ENCODE peak calls at places on chromosomes 6 and 20, in nine cellular contexts. B is upper lobe of right lung, J is ovary, X is esophagus squamous epithelium, Y is adipocyte, N is A673, F is aorta, Q is heart right ventricle, H is left ventricle myocardium inferior. P is an unnamed sample. For H3K4me1 and H3K36me3, the result is how much of the 10 kb centered on the place peaks cover.

GRCh38 chr20:51725584-51726176 is 42.5 kb downstream of the ATP9A start:
- DNase-seq in B (no peak), J (no peak), X (no peak), Y (peak), N (no peak), F (no peak), Q (no peak), H (no peak), P (no peak)

GRCh38 chr20:52484438-52484837 is 292.9 kb upstream of the ZFP64 start:
- DNase-seq in B (no peak), J (no peak), X (no peak), Y (peak), N (peak), F (no peak), Q (no peak), H (no peak), P (no peak)

GRCh38 chr6:153947817-153948447 is 91.1 kb upstream of the OPRM1 start:
- DNase-seq in B (no peak), J (no peak), X (no peak), Y (no peak), N (peak), F (no peak), Q (peak), H (no peak), P (no peak)

GRCh38 chr20:8414611-8415274 is 282.7 kb downstream of the PLCB1 start:
- DNase-seq in B (no peak), J (no peak), X (no peak), Y (peak), N (peak), F (no peak), Q (no peak), H (no peak), P (no peak)

GRCh38 chr20:35934050-35934449 is 20.3 kb downstream of the SCAND1 start:
- DNase-seq in B (no peak), J (no peak), X (no peak), Y (no peak), N (no peak), F (no peak), Q (no peak), H (no peak), P (no peak)

GRCh38 chr20:37911262-37911661 is 8.3 kb downstream of the VSTM2L start:
- DNase-seq in B (no peak), J (no peak), X (no peak), Y (no peak), N (peak), F (no peak), Q (no peak), H (no peak), P (no peak)

GRCh38 chr20:24989162-24989561 is 3.4 kb downstream of the APMAP start:
- DNase-seq in B (no peak), J (no peak), X (no peak), Y (no peak), N (no peak), F (no peak), Q (no peak), H (no peak), P (no peak)

GRCh38 chr20:56155625-56156024 is 92.9 kb upstream of the MC3R start:
- DNase-seq in B (no peak), J (no peak), X (no peak), Y (no peak), N (no peak), F (no peak), Q (no peak), H (no peak), P (no peak)

GRCh38 chr6:105794263-105794662 is 291.9 kb upstream of the PRDM1 start:
- DNase-seq in B (peak), J (peak), X (no peak), Y (no peak), N (no peak), F (peak), Q (peak), H (peak), P (peak)

GRCh38 chr6:117467876-117468275 is 14.6 kb upstream of the DCBLD1 start:
- DNase-seq in B (no peak), J (no peak), X (no peak), Y (no peak), N (no peak), F (no peak), Q (no peak), H (no peak), P (no peak)

GRCh38 chr6:84728602-84729001 is 35.8 kb downstream of the TBX18 start:
- DNase-seq in B (no peak), J (no peak), X (no peak), Y (no peak), N (peak), F (no peak), Q (no peak), H (no peak), P (no peak)

GRCh38 chr6:53492860-53493634 is 51.9 kb downstream of the GCLC start:
- DNase-seq in B (no peak), J (no peak), X (no peak), Y (peak), N (peak), F (no peak), Q (no peak), H (no peak), P (no peak)

GRCh38 chr20:50957276-50957675 is 1.1 kb downstream of the DPM1 start:
- DNase-seq in B (no peak), J (no peak), X (no peak), Y (peak), N (no peak), F (no peak), Q (peak), H (no peak), P (no peak)

GRCh38 chr6:34858681-34859080 is 29.2 kb downstream of the TAF11 start:
- DNase-seq in B (no peak), J (no peak), X (no peak), Y (no peak), N (no peak), F (no peak), Q (no peak), H (no peak), P (no peak)

GRCh38 chr6:44003345-44004061 is 123.7 kb downstream of the MRPL14 start:
- DNase-seq in B (peak), J (peak), X (no peak), Y (no peak), N (peak), F (peak), Q (no peak), H (no peak), P (no peak)

GRCh38 chr6:136723780-136724179 is 68.5 kb downstream of the MAP3K5 start:
- DNase-seq in B (peak), J (no peak), X (no peak), Y (no peak), N (peak), F (peak), Q (no peak), H (no peak), P (peak)

GRCh38 chr6:141326426-141326825 is 806.3 kb upstream of the GJE1 start:
- DNase-seq in B (no peak), J (peak), X (no peak), Y (peak), N (peak), F (no peak), Q (no peak), H (no peak), P (no peak)

GRCh38 chr20:50721881-50722281 is 9.5 kb upstream of the PARD6B start:
- DNase-seq in B (no peak), J (no peak), X (no peak), Y (no peak), N (no peak), F (peak), Q (peak), H (peak), P (no peak)

GRCh38 chr6:6811151-6812002 is 222.9 kb downstream of the LY86 start:
- DNase-seq in B (no peak), J (peak), X (no peak), Y (peak), N (peak), F (no peak), Q (peak), H (no peak), P (no peak)

GRCh38 chr6:161884782-161885181 is 610.9 kb upstream of the AGPAT4 start:
- DNase-seq in B (no peak), J (no peak), X (no peak), Y (no peak), N (no peak), F (no peak), Q (no peak), H (no peak), P (no peak)

GRCh38 chr20:49132995-49133451 is 55.1 kb downstream of the STAU1 start:
- DNase-seq in B (no peak), J (peak), X (no peak), Y (peak), N (peak), F (no peak), Q (peak), H (no peak), P (no peak)

GRCh38 chr6:55778704-55779103 is 96.7 kb downstream of the BMP5 start:
- DNase-seq in B (no peak), J (no peak), X (no peak), Y (no peak), N (no peak), F (no peak), Q (no peak), H (no peak), P (no peak)

GRCh38 chr20:638579-638978 is 14.4 kb downstream of the SRXN1 start:
- DNase-seq in B (peak), J (no peak), X (no peak), Y (no peak), N (no peak), F (no peak), Q (no peak), H (no peak), P (no peak)

GRCh38 chr20:32610897-32611218 is 25.7 kb upstream of the NOL4L start:
- DNase-seq in B (no peak), J (no peak), X (no peak), Y (no peak), N (peak), F (no peak), Q (no peak), H (no peak), P (no peak)

GRCh38 chr6:104940881-104941693 is 15.8 kb upstream of the LIN28B start:
- DNase-seq in B (no peak), J (peak), X (no peak), Y (peak), N (peak), F (no peak), Q (no peak), H (no peak), P (peak)

GRCh38 chr20:9532069-9532809 is 17.8 kb downstream of the LAMP5 start:
- DNase-seq in B (no peak), J (no peak), X (no peak), Y (no peak), N (no peak), F (no peak), Q (no peak), H (no peak), P (no peak)

GRCh38 chr6:71028236-71028876 is 71.5 kb upstream of the B3GAT2 start:
- DNase-seq in B (no peak), J (no peak), X (no peak), Y (no peak), N (no peak), F (no peak), Q (no peak), H (no peak), P (no peak)

GRCh38 chr6:25889877-25890853 is 16.1 kb upstream of the SLC17A3 start:
- DNase-seq in B (no peak), J (peak), X (no peak), Y (peak), N (peak), F (no peak), Q (peak), H (no peak), P (no peak)

GRCh38 chr6:40844241-40844640 is 194.8 kb downstream of the UNC5CL start:
- DNase-seq in B (no peak), J (no peak), X (no peak), Y (no peak), N (peak), F (no peak), Q (no peak), H (no peak), P (no peak)

GRCh38 chr6:131575834-131576478 is 2.9 kb downstream of the ARG1 start:
- DNase-seq in B (no peak), J (no peak), X (no peak), Y (no peak), N (no peak), F (no peak), Q (no peak), H (no peak), P (no peak)

GRCh38 chr6:689223-689622 is 3.7 kb downstream of the EXOC2 start:
- DNase-seq in B (no peak), J (no peak), X (no peak), Y (no peak), N (no peak), F (no peak), Q (no peak), H (no peak), P (no peak)

GRCh38 chr6:686528-686927 is 6.4 kb downstream of the EXOC2 start:
- DNase-seq in B (no peak), J (no peak), X (no peak), Y (no peak), N (peak), F (no peak), Q (no peak), H (no peak), P (no peak)

GRCh38 chr6:683742-684440 is 9.0 kb downstream of the EXOC2 start:
- DNase-seq in B (no peak), J (peak), X (no peak), Y (peak), N (peak), F (no peak), Q (no peak), H (no peak), P (no peak)

GRCh38 chr6:680666-681374 is 12.1 kb downstream of the EXOC2 start:
- DNase-seq in B (no peak), J (no peak), X (no peak), Y (no peak), N (no peak), F (no peak), Q (no peak), H (no peak), P (no peak)

GRCh38 chr6:684831-685636 is 7.9 kb downstream of the EXOC2 start:
- DNase-seq in B (no peak), J (no peak), X (no peak), Y (peak), N (no peak), F (no peak), Q (no peak), H (no peak), P (no peak)
- H3K4me1 ChIP-seq in B (under half), J (under half), X (half or more), Y (under half), N (under half), F (under half), Q (under half), H (under half), P (under half)

DNA sequence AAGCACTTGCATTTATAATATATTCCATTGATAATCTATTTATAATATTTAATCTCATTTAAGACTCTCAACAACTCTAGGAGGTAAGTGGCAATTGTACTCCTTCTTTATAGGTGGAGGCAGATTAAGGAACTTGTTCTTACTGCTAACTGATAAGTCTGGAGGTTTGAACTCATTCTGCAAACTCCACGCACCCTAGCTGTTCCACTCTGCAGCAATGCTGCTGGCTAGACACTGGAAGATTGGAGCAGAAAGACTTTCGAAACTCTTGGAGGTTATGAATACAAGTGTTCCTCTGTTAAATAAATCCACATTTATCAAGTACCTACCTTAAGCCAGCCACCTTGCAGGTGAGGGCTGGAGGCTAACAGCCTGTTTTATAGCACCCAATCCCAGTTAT is 838 bp upstream of the HDAC2 start:
- DNase-seq in B (no peak), J (no peak), X (no peak), Y (peak), N (peak), F (no peak), Q (no peak), H (no peak), P (no peak)
- H3K4me3 ChIP-seq in B (peak), J (peak), X (peak), Y (peak), N (no peak), F (peak), Q (peak), H (peak), P (peak)

GRCh38 chr6:18226451-18226850 is 37.9 kb downstream of the DEK start:
- DNase-seq in B (no peak), J (no peak), X (no peak), Y (peak), N (no peak), F (no peak), Q (no peak), H (no peak), P (no peak)
- H3K36me3 ChIP-seq in B (half or more), J (under half), X (half or more), Y (half or more), N (half or more), F (under half), Q (half or more), H (half or more), P (half or more)

DNA sequence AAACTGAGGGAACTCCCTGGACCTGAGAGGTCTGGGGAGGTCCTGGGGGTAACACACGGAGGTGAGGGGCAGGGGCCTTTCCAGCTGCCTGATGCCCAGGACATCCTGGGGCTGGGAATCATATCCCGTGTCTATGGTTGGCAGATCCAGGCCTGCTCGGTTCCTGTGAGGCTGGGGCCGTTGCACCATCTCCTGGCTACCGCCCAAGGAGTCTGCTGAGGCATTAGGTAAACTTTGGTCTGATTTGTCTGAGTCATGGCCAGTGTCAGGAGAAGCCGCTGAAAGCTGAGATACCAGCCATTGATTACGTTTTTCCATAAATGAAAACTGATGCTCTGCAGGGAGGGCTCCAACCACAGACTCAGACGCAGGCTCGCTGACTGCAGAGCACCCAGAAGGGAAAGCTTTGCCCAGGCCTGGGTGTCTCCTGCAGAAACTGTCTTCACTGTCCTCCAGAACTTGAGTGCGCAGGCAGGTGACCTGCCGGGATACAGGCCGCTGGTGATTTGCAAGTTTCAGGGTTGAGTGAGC is 14.2 kb downstream of the TRAF3IP2 start:
- DNase-seq in B (peak), J (peak), X (no peak), Y (peak), N (peak), F (peak), Q (no peak), H (peak), P (peak)
- H3K4me1 ChIP-seq in B (under half), J (under half), X (half or more), Y (half or more), N (under half), F (under half), Q (half or more), H (half or more), P (half or more)

GRCh38 chr6:1623769-1624070 is 14.0 kb downstream of the FOXC1 start:
- DNase-seq in B (no peak), J (no peak), X (no peak), Y (no peak), N (no peak), F (no peak), Q (no peak), H (no peak), P (no peak)
- H3K4me3 ChIP-seq in B (no peak), J (no peak), X (no peak), Y (no peak), N (peak), F (peak), Q (peak), H (peak), P (no peak)

DNA sequence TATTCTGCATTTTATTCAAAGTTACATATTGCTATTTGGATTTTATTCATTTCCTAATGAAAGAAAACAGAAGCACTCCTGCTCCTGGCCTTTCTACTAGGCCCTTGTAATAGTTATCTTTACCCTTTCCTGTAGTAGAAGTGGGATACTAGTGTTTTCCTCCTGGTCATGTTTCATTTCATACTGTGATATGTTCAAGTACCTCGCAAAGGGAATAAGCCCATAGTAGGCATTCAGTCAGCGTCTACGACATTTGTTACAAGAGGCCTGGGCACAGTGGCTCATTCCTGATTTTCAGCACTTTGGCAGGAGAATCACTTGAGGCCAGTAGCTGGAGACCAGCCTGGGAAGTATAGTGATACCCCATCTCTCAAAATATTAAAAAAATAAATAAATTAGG is 154.1 kb downstream of the ARID1B start:
- DNase-seq in B (no peak), J (no peak), X (no peak), Y (no peak), N (no peak), F (no peak), Q (no peak), H (no peak), P (no peak)
- H3K36me3 ChIP-seq in B (under half), J (under half), X (under half), Y (under half), N (under half), F (under half), Q (under half), H (under half), P (under half)

GRCh38 chr20:3130051-3130600 is 29.5 kb downstream of the FASTKD5 start:
- DNase-seq in B (no peak), J (no peak), X (no peak), Y (no peak), N (no peak), F (no peak), Q (no peak), H (no peak), P (no peak)
- H3K4me1 ChIP-seq in B (under half), J (under half), X (under half), Y (under half), N (under half), F (under half), Q (under half), H (under half), P (under half)